ENCODE peak calls at places on chromosomes 13 and 19, in nine cellular contexts. W, V, Z, B, E, F, X, A and L are unnamed samples.

GRCh38 chr13:72204291-72204690 is 337.3 kb upstream of the DACH1 start:
- DNase-seq in Z (no peak), V (no peak), A (no peak), F (no peak), E (no peak), W (no peak), B (peak; percentile 5), X (no peak), L (no peak)

GRCh38 chr19:53908106-53908932 is 759 bp upstream of the CACNG7 start:
- DNase-seq in W (peak; percentile 10), Z (no peak), A (peak; percentile 40), X (peak; percentile 61), B (peak; percentile 74), F (peak; percentile 79), E (peak; percentile 41), V (peak; percentile 80), L (peak; percentile 55)

GRCh38 chr19:35487821-35488220 is 2.4 kb downstream of the KRTDAP start:
- DNase-seq in B (no peak), X (no peak), V (peak; percentile 35), E (no peak), Z (no peak), A (no peak), W (no peak), F (no peak), L (no peak)

GRCh38 chr13:38346764-38347163 is 2.9 kb upstream of the UFM1 start:
- DNase-seq in A (no peak), X (no peak), Z (no peak), V (no peak), B (no peak), W (no peak), E (no peak), F (no peak), L (no peak)

GRCh38 chr13:28531195-28531955 is 36.4 kb upstream of the FLT1 start:
- DNase-seq in A (peak; percentile 72), V (peak; percentile 82), W (peak; percentile 26), X (peak; percentile 60), E (no peak), Z (no peak), F (peak; percentile 41), B (peak; percentile 12), L (no peak)

GRCh38 chr19:41951686-41952172 is 7.4 kb downstream of the RABAC1 start:
- DNase-seq in Z (peak; percentile 92), X (peak; percentile 65), F (peak; percentile 74), A (peak; percentile 79), E (peak; percentile 83), B (peak; percentile 75), V (peak; percentile 94), W (peak; percentile 56), L (peak; percentile 85)

GRCh38 chr13:53405616-53406015 is 377.0 kb downstream of the OLFM4 start:
- DNase-seq in Z (no peak), A (no peak), X (no peak), F (no peak), W (no peak), B (no peak), V (no peak), E (no peak), L (no peak)

GRCh38 chr19:15417699-15418098 is 1.1 kb downstream of the AKAP8L start:
- DNase-seq in F (peak; percentile 22), B (peak; percentile 43), A (peak; percentile 21), W (no peak), X (no peak), V (peak; percentile 59), Z (no peak), E (no peak), L (no peak)

GRCh38 chr19:46225558-46226004 is 4.0 kb upstream of the IGFL1 start:
- DNase-seq in Z (no peak), A (no peak), F (peak; percentile 37), B (peak; percentile 42), E (no peak), X (peak; percentile 56), W (no peak), V (no peak), L (no peak)

GRCh38 chr13:92959790-92960189 is 266.8 kb upstream of the GPC6 start:
- DNase-seq in A (no peak), V (no peak), E (no peak), Z (no peak), X (peak; percentile 3), F (no peak), B (no peak), W (no peak), L (no peak)

GRCh38 chr13:31485651-31486051 is 253.7 kb upstream of the RXFP2 start:
- DNase-seq in V (no peak), X (peak; percentile 71), E (no peak), F (peak; percentile 72), Z (no peak), B (peak; percentile 91), A (no peak), W (peak; percentile 46), L (no peak)

GRCh38 chr19:8004723-8005513 is 523 bp downstream of the ELAVL1 start:
- DNase-seq in A (no peak), W (peak; percentile 8), E (peak; percentile 7), F (peak; percentile 50), X (peak; percentile 58), Z (peak; percentile 2), V (no peak), B (peak; percentile 24), L (no peak)

GRCh38 chr19:58562126-58563033 is 4.0 kb upstream of the UBE2M start:
- DNase-seq in Z (peak; percentile 35), A (peak; percentile 57), F (peak; percentile 61), X (no peak), B (peak; percentile 41), V (peak; percentile 89), E (peak; percentile 40), W (no peak), L (no peak)

GRCh38 chr13:27043013-27043412 is 128.6 kb downstream of the USP12 start:
- DNase-seq in F (peak; percentile 90), V (no peak), X (peak; percentile 87), W (peak; percentile 97), Z (no peak), B (peak; percentile 95), A (no peak), E (no peak), L (no peak)

GRCh38 chr19:35556846-35557538 is 6.5 kb downstream of the ATP4A start:
- DNase-seq in F (no peak), B (no peak), Z (no peak), X (no peak), V (peak; percentile 44), A (no peak), W (no peak), E (no peak), L (no peak)

GRCh38 chr19:35125746-35126623 is 8.9 kb downstream of the LGI4 start:
- DNase-seq in V (no peak), W (no peak), X (no peak), A (no peak), E (no peak), Z (no peak), B (no peak), F (no peak), L (no peak)

GRCh38 chr19:18799389-18799970 is 8.4 kb upstream of the COMP start:
- DNase-seq in E (no peak), W (no peak), Z (no peak), X (no peak), B (no peak), A (no peak), V (no peak), F (no peak), L (no peak)
- TF ChIP-seq CTCF in E (no peak), W (no peak), Z (no peak), X (no peak), B (no peak), A (no peak), V (no peak), F (no peak), L (no peak)

DNA sequence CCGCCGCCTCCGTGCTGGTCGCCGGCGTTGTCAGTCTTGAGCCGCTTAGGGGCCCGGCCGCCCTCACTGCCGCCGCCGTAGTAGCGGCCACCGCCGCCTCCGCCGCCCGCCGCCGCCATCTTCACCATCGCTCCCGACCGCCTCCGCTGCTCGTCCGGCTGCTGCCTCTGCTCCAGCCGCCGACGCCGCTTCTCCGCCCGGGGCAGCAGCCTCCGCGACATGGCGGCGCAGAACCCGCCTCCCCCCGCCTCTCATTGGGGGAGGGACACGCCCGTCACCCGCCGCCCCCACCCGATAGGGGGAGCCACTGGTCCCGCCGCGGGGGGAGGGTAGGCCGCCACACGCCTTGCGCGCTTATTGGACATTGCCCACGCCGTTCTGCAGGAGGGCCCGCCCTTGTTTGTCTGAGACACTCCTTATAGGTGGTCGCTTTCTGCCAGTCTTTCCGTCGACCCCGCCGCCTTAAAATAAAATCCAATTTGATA is at the start of gene HNRNPL:
- DNase-seq in E (peak; percentile 99), B (no peak), Z (peak; percentile 98), W (no peak), V (peak; percentile 99), A (peak; percentile 100), F (no peak), X (no peak), L (peak; percentile 94)
- TF ChIP-seq CTCF in E (peak; percentile 16), B (peak; percentile 54), Z (peak; percentile 21), W (peak; percentile 85), V (peak; percentile 62), A (peak; percentile 56), F (peak; percentile 43), X (no peak), L (peak; percentile 36)

GRCh38 chr13:51730927-51731326 is 73.0 kb downstream of the DHRS12 start:
- DNase-seq in F (no peak), X (no peak), B (no peak), W (no peak), E (no peak), A (no peak), V (no peak), Z (no peak), L (no peak)

GRCh38 chr13:51733656-51734334 is 70.2 kb downstream of the DHRS12 start:
- DNase-seq in X (peak; percentile 71), B (peak; percentile 21), Z (no peak), E (no peak), F (no peak), W (peak; percentile 7), A (no peak), V (no peak), L (no peak)

GRCh38 chr13:51729853-51730553 is 74.0 kb downstream of the DHRS12 start:
- DNase-seq in B (peak; percentile 84), E (no peak), Z (no peak), X (peak; percentile 81), F (peak; percentile 88), V (no peak), A (peak; percentile 36), W (peak; percentile 85), L (no peak)

GRCh38 chr13:51728972-51729371 is 75.0 kb downstream of the DHRS12 start:
- DNase-seq in E (no peak), W (peak; percentile 89), A (no peak), B (peak; percentile 81), Z (no peak), V (no peak), X (peak; percentile 95), F (peak; percentile 91), L (no peak)

DNA sequence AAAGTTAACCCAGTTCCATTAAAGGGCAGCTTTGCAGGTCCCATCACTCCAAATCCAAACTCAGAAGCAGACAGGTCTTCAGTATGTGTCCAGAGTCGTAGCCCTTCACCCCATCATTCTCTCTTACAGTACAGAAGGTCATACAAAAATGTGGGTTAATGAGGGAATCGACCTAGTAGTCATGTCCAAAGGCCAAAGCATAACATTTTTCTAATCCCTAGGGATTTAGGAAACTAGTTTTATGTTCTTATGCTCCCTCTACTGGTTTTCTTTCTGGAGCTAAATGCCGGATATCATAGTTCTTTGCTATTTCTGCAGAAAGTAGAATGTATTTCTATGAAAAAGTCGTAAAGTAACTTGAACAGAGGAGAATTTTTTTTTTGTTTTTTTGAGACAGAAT is 72.2 kb downstream of the DHRS12 start:
- DNase-seq in B (peak; percentile 87), F (peak; percentile 82), W (peak; percentile 48), V (no peak), X (peak; percentile 40), A (no peak), E (no peak), Z (no peak), L (no peak)
- TF ChIP-seq CTCF in B (peak; percentile 63), F (peak; percentile 59), W (peak; percentile 71), V (peak; percentile 35), X (no peak), A (peak; percentile 31), E (no peak), Z (no peak), L (no peak)

GRCh38 chr13:50550151-50550550 is 293.3 kb downstream of the DLEU7 start:
- DNase-seq in A (no peak), V (no peak), E (no peak), B (no peak), W (no peak), Z (no peak), X (no peak), F (no peak), L (no peak)
- TF ChIP-seq CTCF in A (no peak), V (no peak), E (no peak), B (no peak), W (no peak), Z (no peak), X (no peak), F (no peak), L (no peak)